ENCODE peak calls at places on chromosomes 2 and 18, in nine cellular contexts. L, S, F, A, W, V, U, H and R are unnamed samples.

GRCh38 chr2:233449071-233449901 is 95.0 kb downstream of the DGKD start:
- DNase-seq in L (peak), S (peak), F (no peak), A (peak), W (peak), V (no peak), U (peak), H (peak), R (no peak)

GRCh38 chr2:234448506-234449169 is 48.2 kb downstream of the ARL4C start:
- DNase-seq in L (no peak), S (no peak), F (no peak), A (no peak), W (no peak), V (no peak), U (no peak), H (no peak), R (no peak)

GRCh38 chr2:187500585-187501359 is 52.7 kb upstream of the CALCRL start:
- DNase-seq in L (peak), S (no peak), F (no peak), A (no peak), W (peak), V (no peak), U (peak), H (no peak), R (no peak)

GRCh38 chr2:236679906-236680305 is 110.3 kb downstream of the ACKR3 start:
- DNase-seq in L (peak), S (no peak), F (no peak), A (no peak), W (no peak), V (peak), U (peak), H (no peak), R (no peak)

GRCh38 chr2:150997702-150998480 is 263.8 kb downstream of the RBM43 start:
- DNase-seq in L (no peak), S (no peak), F (no peak), A (no peak), W (no peak), V (peak), U (no peak), H (no peak), R (no peak)

GRCh38 chr2:217366246-217366645 is 506.4 kb upstream of the TNP1 start:
- DNase-seq in L (no peak), S (no peak), F (no peak), A (no peak), W (no peak), V (no peak), U (peak), H (no peak), R (no peak)

GRCh38 chr2:25639696-25640095 is 33.7 kb downstream of the DTNB start:
- DNase-seq in L (no peak), S (no peak), F (no peak), A (no peak), W (no peak), V (no peak), U (no peak), H (no peak), R (no peak)

GRCh38 chr18:64539852-64540251 is 391.0 kb upstream of the LINC00305 start:
- DNase-seq in L (no peak), S (no peak), F (no peak), A (no peak), W (no peak), V (no peak), U (no peak), H (no peak), R (no peak)

GRCh38 chr2:230842473-230842872 is 22.3 kb upstream of the ITM2C start:
- DNase-seq in L (no peak), S (no peak), F (no peak), A (no peak), W (no peak), V (no peak), U (no peak), H (peak), R (peak)

GRCh38 chr2:240999001-240999791 is 778 bp downstream of the SNED1 start:
- DNase-seq in L (no peak), S (no peak), F (peak), A (peak), W (no peak), V (no peak), U (no peak), H (peak), R (peak)

GRCh38 chr2:240997141-240997855 is 1.1 kb upstream of the SNED1 start:
- DNase-seq in L (no peak), S (peak), F (peak), A (peak), W (no peak), V (no peak), U (peak), H (peak), R (peak)

GRCh38 chr2:240997856-240998705 is at the start of gene SNED1:
- DNase-seq in L (peak), S (peak), F (peak), A (peak), W (peak), V (no peak), U (peak), H (peak), R (peak)

GRCh38 chr2:240999873-241000541 is 1.6 kb downstream of the SNED1 start:
- DNase-seq in L (no peak), S (peak), F (peak), A (peak), W (no peak), V (no peak), U (no peak), H (peak), R (peak)

GRCh38 chr2:240998706-240999000 is 235 bp downstream of the SNED1 start:
- DNase-seq in L (no peak), S (no peak), F (no peak), A (no peak), W (peak), V (no peak), U (no peak), H (no peak), R (no peak)
- TF ChIP-seq CTCF in L (no peak), S (no peak), F (no peak), A (no peak), W (no peak), V (no peak), U (no peak), H (no peak), R (no peak)

GRCh38 chr2:59027320-59027719 is 786.2 kb upstream of the FANCL start:
- DNase-seq in L (no peak), S (no peak), F (no peak), A (no peak), W (no peak), V (no peak), U (no peak), H (no peak), R (no peak)

GRCh38 chr2:59021786-59022185 is 780.7 kb upstream of the FANCL start:
- DNase-seq in L (no peak), S (no peak), F (no peak), A (no peak), W (no peak), V (no peak), U (no peak), H (no peak), R (no peak)

GRCh38 chr2:59019551-59020164 is 778.5 kb upstream of the FANCL start:
- DNase-seq in L (no peak), S (no peak), F (no peak), A (no peak), W (no peak), V (no peak), U (no peak), H (no peak), R (no peak)

GRCh38 chr2:59029058-59029457 is 787.9 kb upstream of the FANCL start:
- DNase-seq in L (no peak), S (no peak), F (no peak), A (peak), W (no peak), V (no peak), U (no peak), H (no peak), R (no peak)

GRCh38 chr2:59025157-59025757 is 784.1 kb upstream of the FANCL start:
- DNase-seq in L (no peak), S (no peak), F (no peak), A (no peak), W (peak), V (peak), U (peak), H (peak), R (no peak)
- TF ChIP-seq CTCF in L (peak), S (peak), F (peak), A (peak), W (peak), V (peak), U (peak), H (peak), R (peak)

GRCh38 chr2:54611830-54612545 is 111.5 kb upstream of the EML6 start:
- DNase-seq in L (no peak), S (no peak), F (no peak), A (no peak), W (no peak), V (no peak), U (no peak), H (no peak), R (no peak)
- TF ChIP-seq CTCF in L (no peak), S (no peak), F (no peak), A (no peak), W (no peak), V (no peak), U (no peak), H (no peak), R (no peak)

GRCh38 chr2:66013456-66013855 is 421.5 kb upstream of the MEIS1 start:
- DNase-seq in L (no peak), S (no peak), F (no peak), A (no peak), W (no peak), V (no peak), U (no peak), H (no peak), R (no peak)
- TF ChIP-seq CTCF in L (peak), S (no peak), F (no peak), A (peak), W (peak), V (peak), U (no peak), H (no peak), R (peak)

GRCh38 chr2:173667415-173667814 is 297.8 kb downstream of the SP3 start:
- DNase-seq in L (peak), S (no peak), F (no peak), A (no peak), W (no peak), V (no peak), U (no peak), H (no peak), R (no peak)
- TF ChIP-seq CTCF in L (peak), S (no peak), F (no peak), A (peak), W (peak), V (peak), U (peak), H (no peak), R (no peak)